ENCODE peak calls at places on chromosomes 11 and 22, in nine cellular contexts. T is stomach, W is cardiac muscle cell, G is prostate gland, R is left ventricle myocardium inferior, X is suprapubic skin, D is heart right ventricle, I is GM12878, Z is body of pancreas. C is an unnamed sample. For H3K4me1, the result is how much of the 10 kb centered on the place peaks cover.

GRCh38 chr11:35111171-35112055 is 27.6 kb upstream of the CD44 start:
- DNase-seq in W (peak), D (peak), T (no peak), X (no peak), G (no peak), Z (peak), R (no peak), I (no peak), C (peak)

GRCh38 chr11:123504401-123504800 is 74.3 kb downstream of the GRAMD1B start:
- DNase-seq in D (no peak), I (no peak), W (no peak), X (no peak), R (no peak), G (no peak), T (no peak), Z (no peak), C (no peak)

GRCh38 chr11:120324932-120325810 is at the start of gene TLCD5:
- DNase-seq in W (peak), Z (peak), T (peak), G (peak), I (no peak), D (peak), X (no peak), R (peak), C (no peak)

GRCh38 chr22:36900225-36900624 is 13.2 kb upstream of the CSF2RB start:
- DNase-seq in I (no peak), W (no peak), T (no peak), D (no peak), G (no peak), Z (no peak), R (no peak), X (no peak), C (no peak)

GRCh38 chr22:23825246-23825905 is 13.4 kb downstream of the DERL3 start:
- DNase-seq in G (no peak), I (no peak), X (no peak), R (no peak), D (no peak), W (no peak), Z (no peak), T (no peak), C (no peak)

GRCh38 chr22:23187871-23188700 is 7.8 kb downstream of the BCR start:
- DNase-seq in D (no peak), I (no peak), T (no peak), G (no peak), W (no peak), X (no peak), R (no peak), Z (no peak), C (no peak)

GRCh38 chr11:36033936-36034335 is 90.1 kb downstream of the LDLRAD3 start:
- DNase-seq in I (no peak), W (no peak), G (no peak), D (no peak), T (no peak), R (no peak), X (no peak), Z (no peak), C (no peak)

GRCh38 chr11:70314730-70315129 is 44.2 kb downstream of the PPFIA1 start:
- DNase-seq in T (no peak), X (no peak), W (no peak), G (no peak), I (peak), D (no peak), R (no peak), Z (no peak), C (no peak)

GRCh38 chr11:65417221-65417701 is 5.3 kb upstream of the NEAT1 start:
- DNase-seq in T (peak), X (peak), I (no peak), Z (peak), G (peak), R (peak), W (peak), D (peak), C (peak)

GRCh38 chr11:45736424-45736823 is 68.5 kb upstream of the SLC35C1 start:
- DNase-seq in W (peak), R (no peak), Z (peak), I (no peak), D (no peak), X (no peak), T (no peak), G (peak), C (peak)

GRCh38 chr11:112581747-112582146 is 321.1 kb upstream of the PLET1 start:
- DNase-seq in W (no peak), I (peak), T (no peak), R (no peak), G (no peak), D (no peak), Z (no peak), X (no peak), C (no peak)

GRCh38 chr11:2312232-2313042 is 10.6 kb downstream of the TSPAN32 start:
- DNase-seq in Z (peak), T (no peak), D (peak), I (no peak), R (no peak), G (no peak), W (peak), X (peak), C (peak)

GRCh38 chr11:98967005-98967404 is 53.7 kb upstream of the CNTN5 start:
- DNase-seq in R (no peak), I (no peak), X (no peak), Z (no peak), W (no peak), D (no peak), T (no peak), G (no peak), C (no peak)

GRCh38 chr22:27719535-27720227 is 81.9 kb downstream of the MN1 start:
- DNase-seq in D (peak), T (no peak), X (no peak), Z (no peak), I (no peak), R (no peak), W (no peak), G (peak), C (peak)

GRCh38 chr11:36240746-36241295 is 48.4 kb downstream of the COMMD9 start:
- DNase-seq in W (no peak), T (no peak), R (no peak), I (no peak), X (no peak), D (no peak), G (no peak), Z (no peak), C (no peak)

GRCh38 chr22:29704528-29705285 is 15.1 kb upstream of the CABP7 start:
- DNase-seq in R (no peak), Z (peak), X (no peak), W (peak), G (peak), I (no peak), D (no peak), T (peak), C (no peak)

GRCh38 chr11:86798988-86799387 is 1.4 kb upstream of the PRSS23 start:
- DNase-seq in X (no peak), R (no peak), Z (no peak), W (peak), G (no peak), I (no peak), T (no peak), D (no peak), C (no peak)

GRCh38 chr11:47340980-47341775 is 11.3 kb downstream of the MYBPC3 start:
- DNase-seq in X (no peak), I (no peak), Z (no peak), T (no peak), G (no peak), W (no peak), R (no peak), D (peak), C (no peak)

GRCh38 chr22:31080164-31080847 is 812 bp upstream of the SMTN start:
- DNase-seq in G (no peak), X (no peak), Z (no peak), T (no peak), D (peak), W (no peak), I (no peak), R (no peak), C (no peak)

GRCh38 chr11:48170176-48170839 is 46.3 kb upstream of the OR4B1 start:
- DNase-seq in R (peak), G (no peak), T (no peak), I (no peak), D (peak), W (peak), X (no peak), Z (no peak), C (no peak)

GRCh38 chr22:29205598-29206371 is at the start of gene EMID1:
- DNase-seq in G (no peak), Z (peak), I (no peak), R (peak), D (no peak), W (peak), X (no peak), T (peak), C (no peak)

GRCh38 chr11:1845571-1846452 is 7.0 kb downstream of the TNNI2 start:
- DNase-seq in D (no peak), I (no peak), G (no peak), X (no peak), Z (no peak), T (no peak), R (no peak), W (no peak), C (no peak)

GRCh38 chr11:2196970-2197770 is 25.6 kb upstream of the TH start:
- DNase-seq in T (peak), W (peak), R (peak), D (peak), I (no peak), X (no peak), Z (peak), G (peak), C (no peak)

GRCh38 chr11:110130642-110131238 is 37.5 kb downstream of the ZC3H12C start:
- DNase-seq in W (peak), G (no peak), I (no peak), D (no peak), Z (no peak), R (no peak), T (no peak), X (no peak), C (no peak)

GRCh38 chr11:119332111-119332765 is 2.1 kb upstream of the RNF26 start:
- DNase-seq in D (no peak), X (no peak), R (no peak), I (no peak), T (no peak), W (no peak), Z (no peak), G (no peak), C (no peak)

GRCh38 chr11:59289782-59290181 is 68.9 kb upstream of the OR5AN1 start:
- DNase-seq in R (no peak), I (no peak), T (no peak), G (no peak), Z (no peak), X (no peak), D (no peak), W (no peak), C (no peak)

GRCh38 chr11:73521621-73522020 is 76.3 kb downstream of the FAM168A start:
- DNase-seq in I (peak), D (no peak), R (no peak), Z (no peak), X (no peak), W (no peak), T (no peak), G (no peak), C (no peak)

GRCh38 chr11:95392644-95393043 is 161.6 kb upstream of the SESN3 start:
- DNase-seq in W (no peak), D (no peak), X (no peak), R (no peak), T (no peak), I (no peak), Z (no peak), G (no peak), C (no peak)

GRCh38 chr11:34787348-34787747 is 128.8 kb downstream of the APIP start:
- DNase-seq in R (no peak), G (no peak), X (no peak), T (no peak), D (no peak), I (no peak), Z (no peak), W (no peak), C (no peak)

GRCh38 chr11:47184711-47185304 is 1.4 kb downstream of the PACSIN3 start:
- DNase-seq in W (peak), T (peak), G (no peak), I (no peak), Z (peak), D (no peak), R (peak), X (no peak), C (no peak)

GRCh38 chr11:27722117-27722844 is 22.0 kb upstream of the BDNF start:
- DNase-seq in W (peak), I (no peak), Z (no peak), G (no peak), R (no peak), X (no peak), D (no peak), T (no peak), C (no peak)
- H3K4me3 ChIP-seq in W (peak), I (no peak), Z (no peak), G (peak), R (peak), X (peak), D (peak), T (peak), C (peak)

DNA sequence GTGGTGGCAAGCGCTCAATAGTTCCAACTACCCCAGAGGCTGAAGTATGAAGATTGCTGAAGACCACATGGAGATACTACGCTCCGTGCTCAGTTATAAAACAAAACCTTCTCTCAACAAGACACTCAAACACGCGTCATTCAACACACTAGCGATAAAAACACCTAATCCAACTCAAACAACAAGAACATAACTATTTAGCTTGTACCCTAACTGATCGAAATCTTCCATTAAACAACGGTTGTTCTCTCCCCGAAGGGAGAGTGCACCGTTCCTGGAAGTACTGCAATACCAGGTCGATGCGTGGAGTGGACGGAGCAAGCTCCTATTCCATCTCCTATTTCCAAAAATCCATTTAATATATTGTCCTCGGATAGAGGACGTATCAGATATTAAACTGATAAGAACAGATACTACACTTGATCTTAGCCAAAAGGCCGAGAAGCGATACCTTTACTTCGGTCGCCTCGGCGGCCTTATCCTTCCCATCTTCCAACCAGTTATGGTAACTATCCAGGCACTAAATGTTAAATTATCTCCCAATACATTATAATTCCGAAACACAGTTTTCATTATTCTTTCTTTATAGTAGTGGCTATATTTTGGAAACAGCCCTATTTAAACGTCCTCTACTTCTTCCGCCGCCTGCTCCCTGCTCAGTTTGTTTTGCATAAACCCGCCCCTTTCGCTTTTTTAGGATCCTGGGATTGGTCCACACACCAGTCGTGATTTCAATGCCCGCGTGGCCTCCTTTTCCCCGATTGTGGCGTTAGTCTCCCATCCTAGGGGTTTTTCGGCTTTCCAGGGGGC is 2.2 kb upstream of the WDR74 start:
- DNase-seq in X (peak), R (peak), D (peak), Z (peak), I (peak), W (peak), G (peak), T (peak), C (peak)
- TF ChIP-seq CTCF in X (no peak), R (no peak), D (no peak), Z (peak), I (no peak), W (no peak), G (no peak), T (no peak), C (peak)

DNA sequence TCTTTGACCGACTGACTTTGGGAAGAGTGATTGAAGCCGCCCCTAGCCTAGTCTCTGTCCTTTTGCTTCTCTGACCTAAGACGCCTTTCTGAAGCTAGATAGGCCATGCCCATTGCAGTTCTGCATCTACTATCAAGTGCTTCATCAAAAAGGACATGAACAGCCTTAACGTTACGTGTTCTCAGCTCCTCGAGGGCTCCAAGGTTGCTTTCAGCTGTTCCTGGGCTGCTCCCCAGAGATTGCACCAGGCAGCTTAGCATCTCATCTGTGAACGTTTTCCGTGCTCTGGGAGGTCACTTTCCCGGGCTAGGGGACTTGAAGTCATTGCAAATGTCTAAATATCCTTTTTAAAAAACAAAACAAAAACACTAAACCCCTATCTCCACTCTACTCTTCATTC is 13.9 kb downstream of the MICAL2 start:
- DNase-seq in G (no peak), R (no peak), Z (no peak), X (no peak), T (no peak), D (no peak), W (no peak), I (no peak), C (no peak)
- H3K4me1 ChIP-seq in G (under half), R (half or more), Z (under half), X (under half), T (half or more), D (under half), W (under half), I (under half), C (half or more)

GRCh38 chr11:19398772-19399542 is 158.2 kb upstream of the E2F8 start:
- DNase-seq in Z (peak), R (no peak), W (peak), I (no peak), D (no peak), T (peak), X (no peak), G (no peak), C (no peak)
- H3K4me3 ChIP-seq in Z (no peak), R (no peak), W (no peak), I (no peak), D (no peak), T (no peak), X (no peak), G (no peak), C (no peak)

GRCh38 chr22:39446239-39446721 is 10.5 kb upstream of the MGAT3 start:
- DNase-seq in W (no peak), I (peak), Z (no peak), T (peak), R (no peak), X (no peak), G (no peak), D (no peak), C (no peak)
- TF ChIP-seq CTCF in W (no peak), I (peak), Z (no peak), T (no peak), R (no peak), X (no peak), G (no peak), D (no peak), C (no peak)

GRCh38 chr11:12542186-12542935 is 131.9 kb upstream of the TEAD1 start:
- DNase-seq in W (peak), G (no peak), X (no peak), D (no peak), T (no peak), I (no peak), R (no peak), Z (no peak), C (no peak)
- H3K4me1 ChIP-seq in W (under half), G (under half), X (under half), D (under half), T (under half), I (under half), R (under half), Z (under half), C (under half)

DNA sequence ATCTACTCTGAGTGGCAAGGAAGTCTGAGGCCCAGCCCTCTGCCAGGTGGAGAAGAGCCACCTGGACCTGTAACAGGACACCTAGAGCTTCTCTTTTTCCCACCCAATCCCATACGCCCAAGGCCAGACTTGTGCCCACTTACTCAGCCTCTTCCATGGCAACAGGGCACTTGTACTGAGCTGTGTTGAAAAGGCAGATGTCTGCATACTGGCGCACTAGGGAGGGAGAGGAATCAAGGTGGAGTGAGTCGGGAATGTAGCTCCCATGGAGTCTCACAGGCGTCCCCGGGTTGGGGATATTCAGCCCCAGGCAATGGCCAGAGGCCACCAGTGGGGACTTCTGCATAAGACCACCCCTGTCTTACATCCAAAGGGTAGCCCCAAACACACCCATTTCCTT is 36.1 kb downstream of the TPBGL start:
- DNase-seq in W (no peak), X (peak), I (no peak), T (peak), R (no peak), D (no peak), Z (no peak), G (no peak), C (peak)
- H3K4me3 ChIP-seq in W (no peak), X (no peak), I (no peak), T (no peak), R (no peak), D (no peak), Z (no peak), G (no peak), C (no peak)

GRCh38 chr11:4639931-4640330 is 2.7 kb downstream of the OR51D1 start:
- DNase-seq in Z (no peak), X (no peak), G (no peak), R (no peak), W (no peak), T (no peak), I (no peak), D (no peak), C (no peak)

GRCh38 chr11:4641501-4641900 is 2.3 kb upstream of the OR51E1 start:
- DNase-seq in Z (no peak), G (no peak), T (no peak), I (no peak), W (no peak), D (no peak), R (no peak), X (no peak), C (no peak)

GRCh38 chr11:4637662-4638047 is 378 bp downstream of the OR51D1 start:
- DNase-seq in D (no peak), Z (no peak), X (no peak), T (no peak), G (no peak), W (no peak), I (no peak), R (no peak), C (no peak)

GRCh38 chr11:4636136-4636535 is 1.1 kb upstream of the OR51D1 start:
- DNase-seq in D (no peak), T (no peak), X (no peak), Z (no peak), G (peak), W (no peak), I (no peak), R (no peak), C (no peak)

DNA sequence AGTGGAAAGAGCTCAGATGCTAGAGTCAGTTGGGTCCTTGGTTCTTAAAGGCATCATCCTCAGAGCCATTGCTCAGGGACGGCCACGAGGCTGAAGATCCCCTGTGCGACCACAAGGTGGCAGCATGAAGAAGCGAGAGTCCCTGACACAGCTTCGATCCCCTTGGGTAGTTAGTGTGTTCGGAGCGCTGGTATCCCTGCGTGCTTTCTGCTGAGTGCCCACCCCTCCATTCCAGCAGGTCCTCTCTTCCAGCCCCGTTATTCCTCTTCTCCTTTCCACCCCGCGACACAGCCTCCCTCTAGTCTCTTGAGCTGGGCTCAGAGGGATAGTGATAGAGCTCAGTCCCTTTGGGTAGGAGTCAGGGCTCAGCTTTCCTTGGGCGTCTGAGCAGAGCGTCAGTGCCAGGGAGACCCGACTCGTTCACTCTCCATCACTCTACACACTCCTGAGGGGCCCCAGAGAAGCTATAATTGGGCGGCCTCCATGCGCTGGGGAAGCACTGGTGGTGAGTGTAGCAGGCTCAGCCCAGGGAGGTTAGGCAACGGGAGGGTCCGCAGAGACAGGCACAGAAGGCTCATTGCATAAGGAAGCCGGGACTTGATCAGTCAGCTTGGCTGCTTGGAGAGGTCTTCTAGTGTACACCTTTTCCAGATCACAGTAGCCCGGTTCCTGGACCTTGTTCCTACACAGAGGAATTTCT is at the start of gene OR51D1:
- DNase-seq in R (peak), G (peak), Z (peak), X (peak), I (peak), W (peak), D (peak), T (peak), C (no peak)
- TF ChIP-seq CTCF in R (peak), G (peak), Z (peak), X (peak), I (peak), W (peak), D (peak), T (peak), C (peak)

C was measured in RWPE2.